ENCODE peak calls at places on chromosomes 7 and 10, in eight cellular contexts. I is GM13976, K is fibroblast of mammary gland, Q is body of pancreas, Y is mammary epithelial cell, L is SK-N-SH, P is brain microvascular endothelial cell, N is fibroblast of lung. X is an unnamed sample.

GRCh38 chr7:109890622-109891021 is 1200.3 kb upstream of the LRRN3 start:
- DNase-seq in I (no peak), K (no peak), Q (no peak), Y (no peak), L (no peak), P (peak), N (no peak), X (no peak)

GRCh38 chr7:55365103-55365679 is at the start of gene LANCL2:
- DNase-seq in I (no peak), K (peak), Q (no peak), Y (no peak), L (peak), P (no peak), N (peak), X (peak)

GRCh38 chr7:98107313-98107691 is 640 bp downstream of the LMTK2 start:
- DNase-seq in I (no peak), K (peak), Q (peak), Y (peak), L (no peak), P (no peak), N (peak), X (no peak)

GRCh38 chr10:58894929-58895328 is 281.5 kb upstream of the PHYHIPL start:
- DNase-seq in I (no peak), K (peak), Q (peak), Y (no peak), L (no peak), P (peak), N (no peak), X (no peak)

GRCh38 chr10:120788756-120789155 is 62.4 kb upstream of the WDR11 start:
- DNase-seq in I (no peak), K (no peak), Q (no peak), Y (no peak), L (no peak), P (no peak), N (no peak), X (no peak)

GRCh38 chr7:150413640-150414081 is 34.5 kb downstream of the ZNF775 start:
- DNase-seq in I (no peak), K (no peak), Q (no peak), Y (no peak), L (peak), P (no peak), N (no peak), X (no peak)

GRCh38 chr7:108063520-108063933 is 60.6 kb upstream of the LAMB1 start:
- DNase-seq in I (peak), K (no peak), Q (peak), Y (peak), L (no peak), P (no peak), N (no peak), X (peak)

GRCh38 chr7:121459148-121459547 is 63.0 kb upstream of the FAM3C start:
- DNase-seq in I (no peak), K (no peak), Q (no peak), Y (no peak), L (no peak), P (no peak), N (no peak), X (no peak)

GRCh38 chr7:116353614-116354013 is 143.3 kb downstream of the TES start:
- DNase-seq in I (no peak), K (no peak), Q (peak), Y (no peak), L (no peak), P (no peak), N (no peak), X (no peak)

GRCh38 chr10:35934637-35934995 is 292.5 kb upstream of the FZD8 start:
- DNase-seq in I (no peak), K (no peak), Q (no peak), Y (no peak), L (no peak), P (no peak), N (no peak), X (no peak)

GRCh38 chr10:113518415-113518814 is 34.4 kb upstream of the HABP2 start:
- DNase-seq in I (no peak), K (no peak), Q (no peak), Y (no peak), L (no peak), P (no peak), N (no peak), X (no peak)

GRCh38 chr10:102642553-102643345 is 1.5 kb upstream of the TRIM8 start:
- DNase-seq in I (no peak), K (peak), Q (peak), Y (peak), L (peak), P (peak), N (peak), X (peak)

GRCh38 chr10:71770789-71771188 is 2.5 kb downstream of the VSIR start:
- DNase-seq in I (no peak), K (peak), Q (peak), Y (no peak), L (no peak), P (no peak), N (no peak), X (no peak)

GRCh38 chr10:80599424-80599847 is 61.7 kb downstream of the SH2D4B start:
- DNase-seq in I (peak), K (peak), Q (peak), Y (peak), L (peak), P (peak), N (peak), X (peak)

GRCh38 chr7:150781016-150781415 is 19.1 kb downstream of the TMEM176B start:
- DNase-seq in I (no peak), K (peak), Q (no peak), Y (peak), L (no peak), P (peak), N (peak), X (no peak)

GRCh38 chr10:11325817-11326216 is 285.6 kb downstream of the USP6NL start:
- DNase-seq in I (no peak), K (peak), Q (no peak), Y (no peak), L (no peak), P (peak), N (peak), X (no peak)

GRCh38 chr7:5143106-5143505 is 46.9 kb upstream of the WIPI2 start:
- DNase-seq in I (no peak), K (no peak), Q (no peak), Y (no peak), L (no peak), P (no peak), N (no peak), X (no peak)

GRCh38 chr7:155120460-155120859 is 50.3 kb downstream of the HTR5A start:
- DNase-seq in I (no peak), K (no peak), Q (no peak), Y (no peak), L (no peak), P (no peak), N (no peak), X (no peak)

GRCh38 chr7:55493416-55493815 is 78.9 kb downstream of the VOPP1 start:
- DNase-seq in I (no peak), K (peak), Q (no peak), Y (peak), L (no peak), P (no peak), N (no peak), X (no peak)

GRCh38 chr7:13852281-13852968 is 137.0 kb downstream of the ETV1 start:
- DNase-seq in I (no peak), K (peak), Q (no peak), Y (peak), L (no peak), P (no peak), N (peak), X (no peak)

GRCh38 chr7:66099551-66100407 is 14.9 kb upstream of the CRCP start:
- DNase-seq in I (no peak), K (peak), Q (peak), Y (peak), L (no peak), P (peak), N (peak), X (no peak)

GRCh38 chr7:131670401-131670800 is 114.0 kb upstream of the PODXL start:
- DNase-seq in I (no peak), K (no peak), Q (no peak), Y (no peak), L (no peak), P (no peak), N (no peak), X (no peak)

GRCh38 chr7:150879345-150879744 is 27.0 kb downstream of the AOC1 start:
- DNase-seq in I (no peak), K (peak), Q (no peak), Y (peak), L (no peak), P (peak), N (no peak), X (peak)

GRCh38 chr7:148185050-148185449 is 405.5 kb upstream of the C7orf33 start:
- DNase-seq in I (no peak), K (peak), Q (no peak), Y (no peak), L (no peak), P (peak), N (no peak), X (no peak)

GRCh38 chr10:108956149-108956548 is 967.2 kb downstream of the XPNPEP1 start:
- DNase-seq in I (no peak), K (peak), Q (no peak), Y (no peak), L (no peak), P (no peak), N (no peak), X (no peak)

GRCh38 chr7:131108212-131108980 is 219.3 kb upstream of the MKLN1 start:
- DNase-seq in I (peak), K (peak), Q (no peak), Y (peak), L (no peak), P (peak), N (peak), X (peak)

GRCh38 chr10:2981361-2981801 is 86.0 kb upstream of the PFKP start:
- DNase-seq in I (no peak), K (no peak), Q (no peak), Y (no peak), L (no peak), P (no peak), N (no peak), X (no peak)

GRCh38 chr7:150631866-150632864 is at the start of gene GIMAP6:
- DNase-seq in I (peak), K (no peak), Q (peak), Y (no peak), L (no peak), P (no peak), N (no peak), X (peak)

GRCh38 chr7:93327006-93327633 is 95.0 kb downstream of the VPS50 start:
- DNase-seq in I (no peak), K (peak), Q (no peak), Y (peak), L (no peak), P (peak), N (peak), X (no peak)

GRCh38 chr10:3485287-3485686 is 299.7 kb downstream of the KLF6 start:
- DNase-seq in I (peak), K (no peak), Q (peak), Y (no peak), L (no peak), P (no peak), N (no peak), X (peak)

GRCh38 chr10:103845983-103846382 is 9.4 kb downstream of the SH3PXD2A start:
- DNase-seq in I (peak), K (no peak), Q (peak), Y (no peak), L (no peak), P (no peak), N (no peak), X (peak)

GRCh38 chr7:45120-46090 is 147.0 kb upstream of the FAM20C start:
- DNase-seq in I (no peak), K (no peak), Q (no peak), Y (no peak), L (no peak), P (no peak), N (no peak), X (no peak)

GRCh38 chr7:47557317-47557985 is 24.5 kb downstream of the TNS3 start:
- DNase-seq in I (no peak), K (peak), Q (no peak), Y (no peak), L (no peak), P (peak), N (peak), X (no peak)

GRCh38 chr10:94963901-94964300 is 25.4 kb downstream of the CYP2C9 start:
- DNase-seq in I (peak), K (peak), Q (peak), Y (peak), L (peak), P (peak), N (peak), X (peak)

GRCh38 chr7:106166651-106167342 is 54.7 kb upstream of the SYPL1 start:
- DNase-seq in I (peak), K (peak), Q (peak), Y (peak), L (peak), P (peak), N (peak), X (peak)

GRCh38 chr10:11208908-11209809 is 191.5 kb downstream of the CELF2 start:
- DNase-seq in I (peak), K (no peak), Q (no peak), Y (no peak), L (no peak), P (no peak), N (no peak), X (peak)

GRCh38 chr7:27143022-27143949 is at the start of gene HOXA5:
- DNase-seq in I (peak), K (peak), Q (peak), Y (peak), L (peak), P (no peak), N (peak), X (no peak)

GRCh38 chr10:126932516-126932915 is 27.3 kb downstream of the DOCK1 start:
- DNase-seq in I (no peak), K (no peak), Q (no peak), Y (no peak), L (no peak), P (no peak), N (no peak), X (no peak)
- TF ChIP-seq CTCF in I (no peak), K (no peak), Q (no peak), Y (no peak), L (no peak), P (no peak), N (no peak), X (no peak)

GRCh38 chr7:140754506-140754905 is 58.0 kb downstream of the NDUFB2 start:
- DNase-seq in I (no peak), K (no peak), Q (no peak), Y (no peak), L (no peak), P (no peak), N (no peak), X (no peak)
- TF ChIP-seq CTCF in I (no peak), K (no peak), Q (no peak), Y (no peak), L (no peak), P (no peak), N (no peak), X (no peak)

GRCh38 chr7:101995121-101995520 is 177.7 kb downstream of the CUX1 start:
- DNase-seq in I (no peak), K (no peak), Q (no peak), Y (no peak), L (no peak), P (no peak), N (no peak), X (no peak)

GRCh38 chr7:101996876-101997275 is 179.4 kb downstream of the CUX1 start:
- DNase-seq in I (no peak), K (no peak), Q (no peak), Y (no peak), L (no peak), P (no peak), N (no peak), X (no peak)

GRCh38 chr7:101998904-101999236 is 181.4 kb downstream of the CUX1 start:
- DNase-seq in I (no peak), K (no peak), Q (no peak), Y (no peak), L (peak), P (no peak), N (no peak), X (no peak)

GRCh38 chr7:101998029-101998903 is 180.8 kb downstream of the CUX1 start:
- DNase-seq in I (no peak), K (no peak), Q (no peak), Y (no peak), L (peak), P (no peak), N (no peak), X (no peak)

DNA sequence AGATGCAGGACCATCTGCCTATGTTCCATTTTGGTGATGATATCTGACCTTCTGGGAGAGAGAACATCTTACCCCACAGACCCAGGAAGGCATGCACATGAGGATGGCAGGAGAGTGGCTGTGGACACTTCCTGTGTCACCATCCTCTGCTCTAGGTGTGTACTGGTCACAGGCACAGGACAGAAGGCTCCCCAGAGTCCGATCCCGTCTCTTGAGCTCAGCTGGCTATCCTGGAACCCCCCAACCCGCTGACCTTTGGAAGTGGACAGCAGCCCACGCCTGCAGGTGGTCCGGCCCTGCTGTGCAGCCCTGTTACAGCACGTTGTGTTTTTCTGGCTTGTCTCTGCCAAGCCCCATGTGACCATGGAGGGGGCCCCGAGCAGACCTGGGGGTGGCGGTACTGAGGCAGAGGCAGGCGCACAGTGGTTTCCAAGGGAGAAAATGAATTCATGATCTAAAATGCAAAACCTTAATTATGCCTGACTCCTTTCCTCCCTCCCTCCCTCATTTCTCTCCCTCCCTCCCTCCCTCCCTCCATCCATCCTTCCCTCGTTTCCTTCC is 178.8 kb downstream of the CUX1 start:
- DNase-seq in I (no peak), K (no peak), Q (no peak), Y (no peak), L (no peak), P (no peak), N (no peak), X (no peak)
- TF ChIP-seq CTCF in I (no peak), K (no peak), Q (no peak), Y (no peak), L (no peak), P (no peak), N (no peak), X (no peak)

GRCh38 chr10:24723788-24724380 is at the start of gene ARHGAP21:
- DNase-seq in I (peak), K (peak), Q (peak), Y (peak), L (peak), P (peak), N (peak), X (peak)

GRCh38 chr10:24722131-24722675 is 1.5 kb downstream of the ARHGAP21 start:
- DNase-seq in I (no peak), K (peak), Q (no peak), Y (peak), L (no peak), P (no peak), N (peak), X (no peak)

GRCh38 chr10:24724381-24725228 is 918 bp upstream of the ARHGAP21 start:
- DNase-seq in I (peak), K (peak), Q (peak), Y (peak), L (peak), P (peak), N (peak), X (peak)

GRCh38 chr10:24722676-24723385 is 856 bp downstream of the ARHGAP21 start:
- DNase-seq in I (peak), K (peak), Q (peak), Y (peak), L (peak), P (peak), N (peak), X (peak)

GRCh38 chr10:24723386-24723787 is 300 bp downstream of the ARHGAP21 start:
- DNase-seq in I (peak), K (no peak), Q (no peak), Y (peak), L (peak), P (no peak), N (no peak), X (no peak)
- TF ChIP-seq CTCF in I (no peak), K (no peak), Q (no peak), Y (no peak), L (no peak), P (no peak), N (no peak), X (no peak)

X was measured in GM20000.